ENCODE peak calls at places on chromosomes 7 and 10, in four cellular contexts. T, Q, G and E are unnamed samples.

GRCh38 chr10:22659901-22660300 is 54.5 kb downstream of the PIP4K2A start:
- DNase-seq in G (no peak), T (no peak), Q (no peak), E (no peak)

GRCh38 chr10:14971867-14972448 is 12.8 kb downstream of the MEIG1 start:
- DNase-seq in G (peak), T (peak), Q (no peak), E (no peak)

GRCh38 chr10:121900443-121901174 is 27.2 kb downstream of the ATE1 start:
- DNase-seq in G (peak), Q (no peak), T (peak), E (no peak)

GRCh38 chr10:113899952-113900598 is 45.6 kb downstream of the NHLRC2 start:
- DNase-seq in T (no peak), Q (no peak), G (peak), E (no peak)

GRCh38 chr7:68936501-68936900 is 661.8 kb upstream of the AUTS2 start:
- DNase-seq in G (no peak), Q (no peak), T (no peak), E (no peak)

GRCh38 chr7:70133291-70133690 is 535.0 kb downstream of the AUTS2 start:
- DNase-seq in T (no peak), G (no peak), Q (no peak), E (no peak)

GRCh38 chr10:71713135-71714040 is 6.2 kb downstream of the C10orf105 start:
- DNase-seq in G (peak), T (peak), Q (peak), E (no peak)

GRCh38 chr7:128777156-128778123 is 1.8 kb upstream of the OPN1SW start:
- DNase-seq in Q (no peak), G (peak), T (no peak), E (no peak)

GRCh38 chr7:157498690-157499089 is 161.9 kb downstream of the DNAJB6 start:
- DNase-seq in T (no peak), G (no peak), Q (no peak), E (peak)

GRCh38 chr7:139852482-139852845 is 23.4 kb downstream of the TBXAS1 start:
- DNase-seq in G (peak), T (no peak), Q (no peak), E (no peak)

GRCh38 chr10:5461914-5462840 is 37.2 kb downstream of the CALML5 start:
- DNase-seq in T (no peak), G (peak), Q (no peak), E (no peak)

GRCh38 chr7:71429116-71429515 is 297.2 kb downstream of the GALNT17 start:
- DNase-seq in T (no peak), G (no peak), Q (no peak), E (no peak)

GRCh38 chr10:90751107-90751997 is 106.5 kb downstream of the HTR7 start:
- DNase-seq in Q (no peak), T (peak), G (peak), E (no peak)

GRCh38 chr7:108396094-108396493 is 60.1 kb downstream of the NRCAM start:
- DNase-seq in G (no peak), Q (no peak), T (no peak), E (no peak)

GRCh38 chr10:49174926-49175500 is 13.2 kb downstream of the TMEM273 start:
- DNase-seq in G (no peak), T (no peak), Q (no peak), E (no peak)

GRCh38 chr7:150524018-150524417 is 9.3 kb downstream of the GIMAP7 start:
- DNase-seq in Q (no peak), G (no peak), T (no peak), E (no peak)

GRCh38 chr10:13815766-13816165 is 229.0 kb downstream of the PRPF18 start:
- DNase-seq in T (no peak), G (peak), Q (no peak), E (no peak)